ENCODE peak calls at places on chromosomes 16 and 17, in seven cellular contexts. C is Panc1, N is body of pancreas, M is osteocyte, Z is natural killer cell, I is fibroblast of pulmonary artery, V is cardiac muscle cell. T is an unnamed sample.

GRCh38 chr16:30430428-30430970 is 669 bp upstream of the DCTPP1 start:
- DNase-seq in C (no peak), N (no peak), M (no peak), Z (no peak), I (no peak), V (no peak), T (no peak)

GRCh38 chr16:54140057-54140787 is 146.4 kb downstream of the IRX3 start:
- DNase-seq in C (no peak), N (peak; percentile 6), M (no peak), Z (no peak), I (peak; percentile 10), V (peak; percentile 40), T (no peak)

GRCh38 chr17:65170839-65171238 is 33.7 kb downstream of the RGS9 start:
- DNase-seq in C (no peak), N (peak; percentile 84), M (no peak), Z (no peak), I (peak; percentile 76), V (peak; percentile 73), T (no peak)

GRCh38 chr16:4081577-4082021 is 34.6 kb downstream of the ADCY9 start:
- DNase-seq in C (no peak), N (no peak), M (peak; percentile 48), Z (no peak), I (peak; percentile 10), V (no peak), T (no peak)

GRCh38 chr16:29992371-29992967 is 2.9 kb downstream of the HIRIP3 start:
- DNase-seq in C (no peak), N (no peak), M (no peak), Z (no peak), I (peak; percentile 39), V (peak; percentile 56), T (no peak)

GRCh38 chr17:17882182-17882581 is 45.4 kb upstream of the SREBF1 start:
- DNase-seq in C (no peak), N (no peak), M (no peak), Z (no peak), I (no peak), V (no peak), T (no peak)

GRCh38 chr16:79618041-79618711 is 17.6 kb upstream of the MAF start:
- DNase-seq in C (no peak), N (no peak), M (no peak), Z (no peak), I (no peak), V (no peak), T (no peak)

GRCh38 chr16:3023669-3024478 is at the start of the genes HCFC1R1 and THOC6:
- DNase-seq in C (peak; percentile 96), N (peak; percentile 99), M (peak; percentile 97), Z (peak; percentile 91), I (peak; percentile 99), V (peak; percentile 99), T (peak; percentile 95)

GRCh38 chr16:17518441-17518840 is 47.7 kb upstream of the XYLT1 start:
- DNase-seq in C (no peak), N (no peak), M (no peak), Z (no peak), I (peak; percentile 13), V (no peak), T (no peak)

GRCh38 chr16:68486671-68487495 is 38.6 kb upstream of the SMPD3 start:
- DNase-seq in C (no peak), N (peak; percentile 19), M (no peak), Z (no peak), I (no peak), V (no peak), T (no peak)

GRCh38 chr16:86490859-86491642 is 19.3 kb upstream of the FOXF1 start:
- DNase-seq in C (no peak), N (no peak), M (no peak), Z (no peak), I (no peak), V (no peak), T (no peak)

GRCh38 chr17:57355090-57355859 is 99.0 kb downstream of the MSI2 start:
- DNase-seq in C (no peak), N (no peak), M (no peak), Z (no peak), I (no peak), V (no peak), T (no peak)

GRCh38 chr17:57819273-57819672 is 30.6 kb downstream of the MRPS23 start:
- DNase-seq in C (no peak), N (no peak), M (no peak), Z (no peak), I (no peak), V (no peak), T (no peak)

GRCh38 chr16:2174396-2175131 is 19.0 kb downstream of the TRAF7 start:
- DNase-seq in C (no peak), N (no peak), M (no peak), Z (no peak), I (no peak), V (no peak), T (no peak)

GRCh38 chr16:88504489-88505404 is 51.7 kb downstream of the ZFPM1 start:
- DNase-seq in C (no peak), N (peak; percentile 93), M (no peak), Z (no peak), I (no peak), V (no peak), T (no peak)

GRCh38 chr17:44911133-44912001 is 3.9 kb downstream of the GFAP start:
- DNase-seq in C (no peak), N (peak; percentile 78), M (no peak), Z (peak; percentile 43), I (peak; percentile 48), V (peak; percentile 55), T (peak; percentile 66)

GRCh38 chr17:31595076-31595475 is 203.6 kb downstream of the RAB11FIP4 start:
- DNase-seq in C (no peak), N (no peak), M (no peak), Z (no peak), I (no peak), V (no peak), T (no peak)

GRCh38 chr17:20043034-20043433 is 33.9 kb downstream of the SPECC1 start:
- DNase-seq in C (no peak), N (no peak), M (no peak), Z (no peak), I (no peak), V (no peak), T (no peak)

GRCh38 chr16:11263737-11264136 is 5.4 kb downstream of the TNP2 start:
- DNase-seq in C (no peak), N (no peak), M (no peak), Z (no peak), I (no peak), V (no peak), T (no peak)

GRCh38 chr17:80220709-80221215 is 535 bp downstream of the SLC26A11 start:
- DNase-seq in C (no peak), N (peak; percentile 20), M (no peak), Z (no peak), I (no peak), V (peak; percentile 16), T (no peak)

GRCh38 chr17:8158267-8159031 is 4.3 kb downstream of the VAMP2 start:
- DNase-seq in C (peak; percentile 90), N (peak; percentile 95), M (peak; percentile 96), Z (peak; percentile 87), I (peak; percentile 94), V (peak; percentile 93), T (peak; percentile 90)

GRCh38 chr17:72724375-72724774 is 368.1 kb downstream of the SLC39A11 start:
- DNase-seq in C (no peak), N (no peak), M (no peak), Z (no peak), I (no peak), V (no peak), T (no peak)

GRCh38 chr17:72730091-72730490 is 362.4 kb downstream of the SLC39A11 start:
- DNase-seq in C (no peak), N (no peak), M (no peak), Z (no peak), I (peak; percentile 72), V (peak; percentile 74), T (no peak)

GRCh38 chr17:72720494-72720825 is 372.0 kb downstream of the SLC39A11 start:
- DNase-seq in C (no peak), N (no peak), M (no peak), Z (no peak), I (no peak), V (no peak), T (no peak)

GRCh38 chr17:72726936-72727335 is 365.6 kb downstream of the SLC39A11 start:
- DNase-seq in C (no peak), N (no peak), M (no peak), Z (no peak), I (no peak), V (no peak), T (no peak)

GRCh38 chr17:72725432-72726068 is 366.9 kb downstream of the SLC39A11 start:
- DNase-seq in C (no peak), N (peak; percentile 49), M (no peak), Z (no peak), I (peak; percentile 75), V (peak; percentile 69), T (no peak)
- TF ChIP-seq CTCF in C (peak; percentile 99), N (peak; percentile 71), M (peak; percentile 97), Z (peak; percentile 69), I (peak; percentile 89), V (peak; percentile 96), T (peak; percentile 80)

GRCh38 chr16:19367335-19367734 is 50.3 kb upstream of the TMC5 start:
- DNase-seq in C (no peak), N (no peak), M (no peak), Z (no peak), I (no peak), V (no peak), T (no peak)
- TF ChIP-seq CTCF in C (no peak), N (no peak), M (no peak), Z (no peak), I (no peak), V (no peak), T (no peak)

GRCh38 chr16:15900901-15901465 is 12.6 kb upstream of the CEP20 start:
- DNase-seq in C (no peak), N (no peak), M (no peak), Z (no peak), I (no peak), V (no peak), T (no peak)
- TF ChIP-seq CTCF in C (no peak), N (no peak), M (no peak), Z (no peak), I (no peak), V (no peak), T (no peak)

DNA sequence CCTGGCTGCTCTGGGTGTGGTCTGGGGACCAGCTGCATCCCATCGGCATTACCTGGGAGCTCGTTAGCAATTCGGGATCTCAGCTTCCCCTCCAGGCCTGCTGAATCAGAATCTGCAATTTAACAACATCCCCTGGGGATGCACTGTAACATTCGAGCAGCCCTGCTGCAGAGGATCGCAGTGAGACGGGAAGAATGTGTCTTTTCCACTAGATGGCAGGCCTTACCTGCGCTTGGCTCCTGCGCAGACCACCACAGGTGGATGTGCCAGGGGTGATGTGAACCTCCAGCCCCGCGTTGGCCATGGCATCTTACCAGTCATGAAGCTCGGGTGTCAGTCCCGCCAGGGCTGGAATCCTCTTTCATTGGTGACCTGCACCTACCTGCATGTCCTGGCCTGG is 209.9 kb downstream of the PRKCB start:
- DNase-seq in C (no peak), N (no peak), M (no peak), Z (no peak), I (no peak), V (no peak), T (no peak)
- TF ChIP-seq CTCF in C (peak; percentile 79), N (no peak), M (peak; percentile 23), Z (no peak), I (no peak), V (peak; percentile 7), T (no peak)